ENCODE peak calls at places on chromosome 11, in seven cellular contexts. Z, S, L, T, I, B and Q are unnamed samples.

GRCh38 chr11:46180741-46181140 is 59.5 kb upstream of the PHF21A start:
- DNase-seq in Z (no peak), S (no peak), L (no peak), T (no peak), I (no peak), B (no peak), Q (no peak)

GRCh38 chr11:67418476-67419281 is 3.2 kb downstream of the CARNS1 start:
- DNase-seq in Z (no peak), S (peak; percentile 44), L (no peak), T (no peak), I (no peak), B (peak; percentile 57), Q (peak; percentile 30)

GRCh38 chr11:113289341-113290187 is 24.8 kb upstream of the TTC12 start:
- DNase-seq in Z (peak; percentile 67), S (peak; percentile 65), L (no peak), T (peak; percentile 44), I (peak; percentile 36), B (peak; percentile 35), Q (peak; percentile 86)

GRCh38 chr11:56846631-56847400 is 98.3 kb upstream of the OR9G4 start:
- DNase-seq in Z (no peak), S (no peak), L (no peak), T (no peak), I (no peak), B (no peak), Q (no peak)

GRCh38 chr11:30926130-30926529 is 340.0 kb upstream of the MPPED2 start:
- DNase-seq in Z (no peak), S (no peak), L (no peak), T (no peak), I (no peak), B (no peak), Q (no peak)

GRCh38 chr11:26830218-26830617 is 108.4 kb upstream of the SLC5A12 start:
- DNase-seq in Z (no peak), S (no peak), L (no peak), T (no peak), I (no peak), B (no peak), Q (no peak)

GRCh38 chr11:96538104-96538503 is 148.3 kb downstream of the JRKL start:
- DNase-seq in Z (no peak), S (no peak), L (no peak), T (no peak), I (no peak), B (no peak), Q (no peak)

GRCh38 chr11:111694851-111695250 is 71.3 kb downstream of the PPP2R1B start:
- DNase-seq in Z (no peak), S (no peak), L (no peak), T (no peak), I (peak; percentile 66), B (no peak), Q (no peak)

GRCh38 chr11:118015385-118015841 is 29.2 kb downstream of the IL10RA start:
- DNase-seq in Z (peak; percentile 93), S (no peak), L (no peak), T (no peak), I (no peak), B (no peak), Q (no peak)

GRCh38 chr11:78532991-78533861 is 41.4 kb downstream of the NARS2 start:
- DNase-seq in Z (peak; percentile 41), S (no peak), L (no peak), T (no peak), I (no peak), B (no peak), Q (no peak)